ENCODE peak calls at places on chromosomes 16 and 17, in four cellular contexts. F is GM12878, I is HepG2, R is K562. Z is an unnamed sample.

GRCh38 chr16:46857261-46857962 is 26.4 kb upstream of the C16orf87 start:
- DNase-seq in R (peak), I (peak), F (no peak), Z (peak)

GRCh38 chr17:46120078-46120477 is 73.2 kb downstream of the KANSL1 start:
- DNase-seq in I (no peak), R (no peak), F (no peak), Z (no peak)

GRCh38 chr17:28613916-28614315 is at the start of gene RSKR:
- DNase-seq in R (no peak), I (no peak), F (no peak), Z (no peak)

GRCh38 chr16:71630808-71631207 is 4.8 kb downstream of the MARVELD3 start:
- DNase-seq in F (no peak), I (no peak), R (no peak), Z (no peak)

GRCh38 chr16:16014329-16015224 is 65.2 kb downstream of the ABCC1 start:
- DNase-seq in R (no peak), I (peak), F (no peak), Z (no peak)

GRCh38 chr17:40347319-40348135 is 17.0 kb downstream of the GJD3 start:
- DNase-seq in F (no peak), R (peak), I (no peak), Z (no peak)

GRCh38 chr17:73705594-73705993 is 61.3 kb upstream of the SDK2 start:
- DNase-seq in R (no peak), F (no peak), I (no peak), Z (no peak)

GRCh38 chr17:71959129-71959528 is 161.7 kb upstream of the SOX9 start:
- DNase-seq in F (peak), I (peak), R (no peak), Z (peak)

GRCh38 chr17:43020030-43020621 is 2.1 kb downstream of the VAT1 start:
- DNase-seq in R (peak), F (no peak), I (no peak), Z (no peak)

GRCh38 chr16:582614-583331 is 7.1 kb upstream of the RAB40C start:
- DNase-seq in I (no peak), F (no peak), R (no peak), Z (no peak)

GRCh38 chr17:18139949-18140348 is 31.4 kb downstream of the MYO15A start:
- DNase-seq in R (peak), F (no peak), I (peak), Z (no peak)

GRCh38 chr16:69861276-69862030 is 89.7 kb upstream of the CLEC18A start:
- DNase-seq in F (no peak), I (no peak), R (no peak), Z (no peak)

GRCh38 chr17:81253358-81254131 is 14.4 kb downstream of the NDUFAF8 start:
- DNase-seq in R (peak), F (no peak), I (no peak), Z (peak)

GRCh38 chr17:59074494-59074893 is 32.2 kb downstream of the TRIM37 start:
- DNase-seq in I (no peak), R (no peak), F (no peak), Z (no peak)

GRCh38 chr16:2586241-2586640 is 48.4 kb downstream of the PDPK1 start:
- DNase-seq in F (no peak), I (no peak), R (no peak), Z (no peak)

GRCh38 chr16:47060596-47060995 is 83.1 kb downstream of the NETO2 start:
- DNase-seq in F (no peak), R (no peak), I (no peak), Z (no peak)

GRCh38 chr16:67173808-67174705 is 3.7 kb downstream of the NOL3 start:
- DNase-seq in R (no peak), F (no peak), I (peak), Z (no peak)

GRCh38 chr16:4301968-4302367 is 13.9 kb upstream of the GLIS2 start:
- DNase-seq in I (no peak), F (no peak), R (no peak), Z (no peak)

GRCh38 chr16:4301177-4301576 is 14.7 kb upstream of the GLIS2 start:
- DNase-seq in F (no peak), R (no peak), I (no peak), Z (no peak)

GRCh38 chr16:4293822-4294457 is 21.1 kb upstream of the TFAP4 start:
- DNase-seq in R (no peak), I (no peak), F (no peak), Z (peak)

GRCh38 chr16:4297480-4297879 is 18.4 kb upstream of the GLIS2 start:
- DNase-seq in R (no peak), F (no peak), I (no peak), Z (no peak)

GRCh38 chr16:4298761-4299522 is 16.9 kb upstream of the GLIS2 start:
- DNase-seq in F (no peak), R (peak), I (no peak), Z (no peak)
- TF ChIP-seq FOXK2 in F (no peak), R (no peak), I (no peak), Z (no peak)

DNA sequence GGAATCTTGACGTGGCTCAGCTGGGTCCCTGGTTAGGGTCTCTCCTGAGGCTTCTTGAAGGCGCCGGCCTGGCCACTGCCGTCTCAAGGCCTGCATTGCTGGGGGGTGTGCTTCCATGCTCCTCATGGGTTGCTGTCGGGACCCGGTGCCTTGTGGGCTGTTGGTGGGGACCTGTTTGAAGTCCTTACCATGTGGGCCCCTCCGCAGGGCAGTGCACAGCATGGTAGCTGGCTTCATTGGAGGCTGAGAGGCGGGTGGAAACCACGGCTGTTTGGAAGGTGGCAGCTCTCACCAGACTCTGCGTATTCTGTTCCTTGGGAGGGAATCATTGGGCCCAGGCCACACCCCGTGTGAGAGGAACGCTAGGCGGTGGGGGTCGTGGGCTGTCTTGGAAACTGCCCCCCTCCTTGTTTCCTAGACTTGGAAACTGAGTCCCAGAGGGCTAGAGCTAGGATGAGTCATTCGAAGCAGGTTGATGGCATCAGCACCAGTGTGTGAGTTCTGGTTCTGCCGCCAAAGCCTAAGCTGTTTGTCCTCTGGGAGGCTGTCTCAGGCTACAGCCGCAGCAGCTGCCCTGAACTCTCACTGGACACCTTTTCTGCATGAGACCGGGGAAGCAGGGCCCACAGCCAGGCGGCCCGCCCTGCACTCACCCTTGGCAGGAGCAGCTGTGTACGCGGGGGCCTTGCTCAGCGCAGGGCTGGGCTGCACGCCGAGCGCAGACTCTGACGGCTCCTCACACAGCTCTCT is 35.2 kb downstream of the ZNF750 start:
- DNase-seq in F (no peak), I (no peak), R (no peak), Z (no peak)
- TF ChIP-seq FOXK2 in F (no peak), I (no peak), R (no peak), Z (no peak)

DNA sequence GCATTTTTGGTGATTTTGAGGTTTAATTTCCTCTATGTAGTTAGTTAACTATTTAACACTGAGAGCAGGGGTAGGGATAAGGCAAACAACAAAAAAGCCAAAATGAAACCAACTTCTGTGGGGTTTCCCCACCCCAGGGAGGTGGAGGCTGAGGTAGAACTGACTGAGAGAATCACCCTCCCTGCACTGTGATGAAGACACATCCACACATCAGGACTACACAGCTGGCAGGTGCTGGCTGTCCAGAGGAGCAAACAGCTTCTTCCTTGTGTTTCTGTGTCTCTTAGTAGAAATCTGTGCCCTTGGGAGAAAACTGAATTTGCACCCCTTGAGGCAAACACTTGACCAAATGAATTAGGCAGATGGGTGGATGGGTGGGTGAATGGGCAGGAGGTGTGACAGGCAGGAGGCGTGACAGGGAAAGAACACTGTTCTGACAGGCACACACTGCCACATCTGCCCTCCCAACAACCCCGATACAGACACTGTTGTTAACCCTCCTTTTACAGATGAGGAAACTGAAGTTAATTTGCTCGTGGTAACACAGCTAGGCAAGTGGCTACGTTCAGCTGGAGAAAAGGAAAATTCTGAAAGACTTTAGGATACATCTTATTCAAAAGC is 62.9 kb upstream of the AMZ2 start:
- DNase-seq in I (no peak), R (no peak), F (no peak), Z (no peak)
- TF ChIP-seq FOXK2 in I (no peak), R (no peak), F (no peak), Z (no peak)

DNA sequence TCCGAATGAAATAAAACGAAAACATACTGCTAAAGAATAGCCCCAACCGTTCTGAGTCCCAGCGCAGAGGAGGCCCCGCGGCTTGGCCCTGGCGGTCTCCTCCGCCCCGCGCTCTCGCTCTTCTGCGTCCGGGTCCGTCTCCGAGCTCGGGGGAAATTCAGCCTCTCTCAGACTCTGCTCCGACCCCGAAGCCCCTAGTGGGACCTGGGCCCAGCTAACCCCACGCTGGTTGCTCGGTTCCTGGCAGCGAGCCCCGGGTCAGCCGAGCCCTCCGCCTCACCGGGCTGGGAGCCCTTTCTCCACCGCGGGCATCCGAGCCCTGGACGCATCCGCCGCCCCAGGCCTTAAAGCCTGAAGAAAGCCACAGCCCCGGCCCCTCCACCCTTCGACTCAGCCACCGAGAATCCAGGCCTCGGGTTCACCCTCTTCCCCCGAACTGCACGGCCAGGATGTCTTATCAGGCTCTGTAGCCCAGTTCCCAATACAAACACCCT is 1.2 kb downstream of the TBX2 start:
- DNase-seq in I (no peak), R (no peak), F (no peak), Z (peak)
- TF ChIP-seq FOXK2 in I (no peak), R (no peak), F (no peak), Z (no peak)

GRCh38 chr17:75816693-75817092 is 27.5 kb downstream of the UNC13D start:
- DNase-seq in F (no peak), I (no peak), R (no peak), Z (no peak)
- TF ChIP-seq FOXK2 in F (no peak), I (no peak), R (no peak), Z (no peak)

DNA sequence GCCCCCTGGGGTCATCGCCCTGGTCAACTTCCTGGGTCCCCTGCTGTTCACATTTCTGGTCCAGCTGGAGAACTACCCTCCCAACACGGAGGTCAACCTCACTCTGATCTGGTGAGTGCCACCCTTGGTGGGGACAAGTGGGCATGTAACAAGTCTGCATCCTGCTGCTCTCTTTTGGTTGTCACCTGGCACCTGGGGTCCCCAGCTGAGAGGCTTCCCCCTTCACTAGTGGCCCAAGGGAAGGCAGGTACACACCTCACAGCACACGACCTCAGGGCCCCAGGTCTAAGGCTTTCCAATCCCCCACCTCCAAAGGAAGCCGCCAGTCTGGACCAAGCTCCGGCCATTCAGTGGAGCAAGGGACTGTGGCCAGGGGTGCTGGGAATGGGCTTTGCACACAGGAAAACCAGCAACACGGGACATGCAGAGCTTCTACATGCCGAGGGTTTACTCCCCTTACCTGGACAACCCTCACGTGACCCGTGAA is 4.4 kb downstream of the TMC8 start:
- DNase-seq in R (no peak), I (no peak), F (no peak), Z (no peak)
- TF ChIP-seq FOXK2 in R (no peak), I (no peak), F (no peak), Z (no peak)

GRCh38 chr17:29941334-29941733 is at the start of gene EFCAB5:
- DNase-seq in I (no peak), R (no peak), F (no peak), Z (no peak)
- TF ChIP-seq FOXK2 in I (no peak), R (no peak), F (no peak), Z (no peak)

DNA sequence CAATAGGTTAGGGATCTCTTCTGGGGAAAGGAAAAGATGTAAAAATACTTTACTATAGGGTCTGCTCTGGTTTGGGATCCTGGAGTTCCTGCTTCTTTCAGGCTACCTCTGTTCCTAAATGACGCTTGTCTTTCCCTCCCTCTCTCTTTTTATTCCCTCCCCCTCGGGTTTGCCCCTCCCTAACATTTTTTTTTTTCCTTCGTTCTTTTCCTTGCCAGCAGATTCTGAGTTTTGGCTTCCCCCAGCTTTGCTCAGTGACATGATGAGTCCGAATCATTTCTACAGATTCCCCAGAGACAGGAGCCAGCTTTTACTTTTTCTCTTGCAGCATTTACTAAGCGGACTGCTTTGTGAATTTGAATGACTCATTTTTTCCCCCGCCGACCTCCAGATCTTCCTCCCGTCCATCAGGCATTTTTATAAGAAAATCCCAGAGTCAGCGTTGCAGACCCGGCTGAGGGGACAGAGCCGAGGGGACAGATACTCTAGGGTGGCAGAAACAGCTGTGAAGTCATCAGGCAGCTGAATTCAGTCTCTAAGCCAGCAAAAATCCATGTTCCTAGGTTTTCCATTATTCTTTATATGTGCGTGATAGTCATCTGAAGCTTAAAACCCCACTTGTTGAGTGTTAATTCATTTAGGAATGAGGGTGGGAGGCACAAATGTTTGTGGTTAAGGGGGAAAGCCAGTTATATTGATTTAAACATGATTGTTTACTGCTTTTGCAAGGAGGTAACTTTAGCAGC is at the start of gene TMEM100:
- DNase-seq in R (peak), F (no peak), I (no peak), Z (peak)
- TF ChIP-seq FOXK2 in R (no peak), F (no peak), I (no peak), Z (no peak)